ENCODE peak calls at places on chromosome 13, in seven cellular contexts. One of them, this sample, is unnamed.

GRCh38 chr13:97328222-97328790 is 105.7 kb upstream of the RAP2A start:
- DNase-seq in amygdala: no peak
- DNase-seq in activated naive CD8-positive, alpha-beta T cell treated with anti-CD3 and anti-CD28 coated beads for 36 hours: no peak
- DNase-seq in Kasumi-1: no peak
- DNase-seq in psoas muscle: no peak
- DNase-seq in pancreas: no peak
- DNase-seq in amniotic stem cell: no peak
- DNase-seq in this sample: no peak

GRCh38 chr13:40485611-40486517 is 180.6 kb downstream of the FOXO1 start:
- DNase-seq in amygdala: no peak
- DNase-seq in activated naive CD8-positive, alpha-beta T cell treated with anti-CD3 and anti-CD28 coated beads for 36 hours: peak
- DNase-seq in Kasumi-1: no peak
- DNase-seq in psoas muscle: no peak
- DNase-seq in pancreas: no peak
- DNase-seq in amniotic stem cell: no peak
- DNase-seq in this sample: peak

GRCh38 chr13:100789481-100789880 is 114.9 kb upstream of the TMTC4 start:
- DNase-seq in amygdala: peak
- DNase-seq in activated naive CD8-positive, alpha-beta T cell treated with anti-CD3 and anti-CD28 coated beads for 36 hours: no peak
- DNase-seq in Kasumi-1: no peak
- DNase-seq in psoas muscle: no peak
- DNase-seq in pancreas: no peak
- DNase-seq in amniotic stem cell: no peak
- DNase-seq in this sample: no peak

GRCh38 chr13:40175639-40176038 is 490.8 kb downstream of the FOXO1 start:
- DNase-seq in amygdala: no peak
- DNase-seq in activated naive CD8-positive, alpha-beta T cell treated with anti-CD3 and anti-CD28 coated beads for 36 hours: no peak
- DNase-seq in Kasumi-1: no peak
- DNase-seq in psoas muscle: no peak
- DNase-seq in pancreas: no peak
- DNase-seq in amniotic stem cell: no peak
- DNase-seq in this sample: no peak

GRCh38 chr13:24127116-24127631 is 33.3 kb upstream of the SPATA13 start:
- DNase-seq in amygdala: no peak
- DNase-seq in activated naive CD8-positive, alpha-beta T cell treated with anti-CD3 and anti-CD28 coated beads for 36 hours: peak
- DNase-seq in Kasumi-1: no peak
- DNase-seq in psoas muscle: no peak
- DNase-seq in pancreas: no peak
- DNase-seq in amniotic stem cell: no peak
- DNase-seq in this sample: no peak

GRCh38 chr13:51317262-51317661 is 22.2 kb upstream of the SERPINE3 start:
- DNase-seq in amygdala: no peak
- DNase-seq in activated naive CD8-positive, alpha-beta T cell treated with anti-CD3 and anti-CD28 coated beads for 36 hours: no peak
- DNase-seq in Kasumi-1: no peak
- DNase-seq in psoas muscle: no peak
- DNase-seq in pancreas: no peak
- DNase-seq in amniotic stem cell: no peak
- DNase-seq in this sample: no peak

GRCh38 chr13:65560936-65561335 is 1669.2 kb downstream of the PCDH9 start:
- DNase-seq in amygdala: no peak
- DNase-seq in activated naive CD8-positive, alpha-beta T cell treated with anti-CD3 and anti-CD28 coated beads for 36 hours: no peak
- DNase-seq in Kasumi-1: no peak
- DNase-seq in psoas muscle: no peak
- DNase-seq in pancreas: no peak
- DNase-seq in amniotic stem cell: no peak
- DNase-seq in this sample: no peak

GRCh38 chr13:36998624-36999041 is 507 bp downstream of the ALG5 start:
- DNase-seq in amygdala: peak
- DNase-seq in activated naive CD8-positive, alpha-beta T cell treated with anti-CD3 and anti-CD28 coated beads for 36 hours: peak
- DNase-seq in Kasumi-1: no peak
- DNase-seq in psoas muscle: peak
- DNase-seq in pancreas: peak
- DNase-seq in amniotic stem cell: no peak
- DNase-seq in this sample: no peak

GRCh38 chr13:34926513-34926912 is 15.6 kb upstream of the NBEA start:
- DNase-seq in amygdala: no peak
- DNase-seq in activated naive CD8-positive, alpha-beta T cell treated with anti-CD3 and anti-CD28 coated beads for 36 hours: no peak
- DNase-seq in Kasumi-1: peak
- DNase-seq in psoas muscle: no peak
- DNase-seq in pancreas: no peak
- DNase-seq in amniotic stem cell: peak
- DNase-seq in this sample: no peak

GRCh38 chr13:111267784-111268183 is 52.7 kb upstream of the TEX29 start:
- DNase-seq in amygdala: no peak
- DNase-seq in activated naive CD8-positive, alpha-beta T cell treated with anti-CD3 and anti-CD28 coated beads for 36 hours: no peak
- DNase-seq in Kasumi-1: no peak
- DNase-seq in psoas muscle: no peak
- DNase-seq in pancreas: no peak
- DNase-seq in amniotic stem cell: no peak
- DNase-seq in this sample: no peak

GRCh38 chr13:44188257-44188656 is 185.4 kb upstream of the SERP2 start:
- DNase-seq in amygdala: no peak
- DNase-seq in activated naive CD8-positive, alpha-beta T cell treated with anti-CD3 and anti-CD28 coated beads for 36 hours: no peak
- DNase-seq in Kasumi-1: no peak
- DNase-seq in psoas muscle: no peak
- DNase-seq in pancreas: no peak
- DNase-seq in amniotic stem cell: no peak
- DNase-seq in this sample: no peak

GRCh38 chr13:40809471-40809870 is 20.1 kb downstream of the SLC25A15 start:
- DNase-seq in amygdala: no peak
- DNase-seq in activated naive CD8-positive, alpha-beta T cell treated with anti-CD3 and anti-CD28 coated beads for 36 hours: no peak
- DNase-seq in Kasumi-1: no peak
- DNase-seq in psoas muscle: no peak
- DNase-seq in pancreas: no peak
- DNase-seq in amniotic stem cell: no peak
- DNase-seq in this sample: no peak

GRCh38 chr13:67408823-67409222 is 178.7 kb upstream of the PCDH9 start:
- DNase-seq in amygdala: peak
- DNase-seq in activated naive CD8-positive, alpha-beta T cell treated with anti-CD3 and anti-CD28 coated beads for 36 hours: no peak
- DNase-seq in Kasumi-1: no peak
- DNase-seq in psoas muscle: no peak
- DNase-seq in pancreas: no peak
- DNase-seq in amniotic stem cell: no peak
- DNase-seq in this sample: no peak

GRCh38 chr13:22055259-22055658 is 384.4 kb downstream of the FGF9 start:
- DNase-seq in amygdala: no peak
- DNase-seq in activated naive CD8-positive, alpha-beta T cell treated with anti-CD3 and anti-CD28 coated beads for 36 hours: no peak
- DNase-seq in Kasumi-1: no peak
- DNase-seq in psoas muscle: no peak
- DNase-seq in pancreas: no peak
- DNase-seq in amniotic stem cell: no peak
- DNase-seq in this sample: no peak

GRCh38 chr13:102940143-102940542 is 94.3 kb downstream of the ERCC5 start:
- DNase-seq in amygdala: no peak
- DNase-seq in activated naive CD8-positive, alpha-beta T cell treated with anti-CD3 and anti-CD28 coated beads for 36 hours: no peak
- DNase-seq in Kasumi-1: no peak
- DNase-seq in psoas muscle: no peak
- DNase-seq in pancreas: no peak
- DNase-seq in amniotic stem cell: no peak
- DNase-seq in this sample: no peak

GRCh38 chr13:65656740-65657329 is 1573.3 kb downstream of the PCDH9 start:
- DNase-seq in amygdala: no peak
- DNase-seq in activated naive CD8-positive, alpha-beta T cell treated with anti-CD3 and anti-CD28 coated beads for 36 hours: no peak
- DNase-seq in Kasumi-1: peak
- DNase-seq in psoas muscle: no peak
- DNase-seq in pancreas: no peak
- DNase-seq in amniotic stem cell: no peak
- DNase-seq in this sample: no peak

GRCh38 chr13:21243045-21243842 is 66.8 kb downstream of the MRPL57 start:
- DNase-seq in amygdala: no peak
- DNase-seq in activated naive CD8-positive, alpha-beta T cell treated with anti-CD3 and anti-CD28 coated beads for 36 hours: no peak
- DNase-seq in Kasumi-1: no peak
- DNase-seq in psoas muscle: no peak
- DNase-seq in pancreas: no peak
- DNase-seq in amniotic stem cell: no peak
- DNase-seq in this sample: no peak

GRCh38 chr13:73451120-73452029 is 392.6 kb downstream of the KLF5 start:
- DNase-seq in amygdala: no peak
- DNase-seq in activated naive CD8-positive, alpha-beta T cell treated with anti-CD3 and anti-CD28 coated beads for 36 hours: no peak
- DNase-seq in Kasumi-1: no peak
- DNase-seq in psoas muscle: no peak
- DNase-seq in pancreas: no peak
- DNase-seq in amniotic stem cell: no peak
- DNase-seq in this sample: no peak

GRCh38 chr13:43229506-43229905 is 206.1 kb downstream of the DNAJC15 start:
- DNase-seq in amygdala: no peak
- DNase-seq in activated naive CD8-positive, alpha-beta T cell treated with anti-CD3 and anti-CD28 coated beads for 36 hours: no peak
- DNase-seq in Kasumi-1: no peak
- DNase-seq in psoas muscle: no peak
- DNase-seq in pancreas: no peak
- DNase-seq in amniotic stem cell: no peak
- DNase-seq in this sample: no peak

GRCh38 chr13:33927315-33927714 is 109.4 kb downstream of the RFC3 start:
- DNase-seq in amygdala: no peak
- DNase-seq in activated naive CD8-positive, alpha-beta T cell treated with anti-CD3 and anti-CD28 coated beads for 36 hours: no peak
- DNase-seq in Kasumi-1: no peak
- DNase-seq in psoas muscle: no peak
- DNase-seq in pancreas: no peak
- DNase-seq in amniotic stem cell: no peak
- DNase-seq in this sample: no peak

GRCh38 chr13:27657724-27658123 is 36.0 kb downstream of the POLR1D start:
- DNase-seq in amygdala: no peak
- DNase-seq in activated naive CD8-positive, alpha-beta T cell treated with anti-CD3 and anti-CD28 coated beads for 36 hours: no peak
- DNase-seq in Kasumi-1: no peak
- DNase-seq in psoas muscle: no peak
- DNase-seq in pancreas: no peak
- DNase-seq in amniotic stem cell: no peak
- DNase-seq in this sample: no peak

GRCh38 chr13:111474136-111475002 is 153.9 kb downstream of the TEX29 start:
- DNase-seq in amygdala: peak
- DNase-seq in activated naive CD8-positive, alpha-beta T cell treated with anti-CD3 and anti-CD28 coated beads for 36 hours: no peak
- DNase-seq in Kasumi-1: peak
- DNase-seq in psoas muscle: no peak
- DNase-seq in pancreas: no peak
- DNase-seq in amniotic stem cell: peak
- DNase-seq in this sample: peak

GRCh38 chr13:97192166-97192565 is 30.0 kb upstream of the MBNL2 start:
- DNase-seq in amygdala: no peak
- DNase-seq in activated naive CD8-positive, alpha-beta T cell treated with anti-CD3 and anti-CD28 coated beads for 36 hours: no peak
- DNase-seq in Kasumi-1: no peak
- DNase-seq in psoas muscle: no peak
- DNase-seq in pancreas: no peak
- DNase-seq in amniotic stem cell: no peak
- DNase-seq in this sample: no peak

GRCh38 chr13:24133396-24133795 is 27.1 kb upstream of the SPATA13 start:
- DNase-seq in amygdala: no peak
- DNase-seq in activated naive CD8-positive, alpha-beta T cell treated with anti-CD3 and anti-CD28 coated beads for 36 hours: no peak
- DNase-seq in Kasumi-1: no peak
- DNase-seq in psoas muscle: no peak
- DNase-seq in pancreas: no peak
- DNase-seq in amniotic stem cell: no peak
- DNase-seq in this sample: no peak

GRCh38 chr13:62185631-62186256 is 770.1 kb upstream of the PCDH20 start:
- DNase-seq in amygdala: no peak
- DNase-seq in activated naive CD8-positive, alpha-beta T cell treated with anti-CD3 and anti-CD28 coated beads for 36 hours: no peak
- DNase-seq in Kasumi-1: no peak
- DNase-seq in psoas muscle: no peak
- DNase-seq in pancreas: no peak
- DNase-seq in amniotic stem cell: no peak
- DNase-seq in this sample: no peak

GRCh38 chr13:39892731-39893293 is 237.3 kb downstream of the COG6 start:
- DNase-seq in amygdala: no peak
- DNase-seq in activated naive CD8-positive, alpha-beta T cell treated with anti-CD3 and anti-CD28 coated beads for 36 hours: peak
- DNase-seq in Kasumi-1: peak
- DNase-seq in psoas muscle: no peak
- DNase-seq in pancreas: no peak
- DNase-seq in amniotic stem cell: no peak
- DNase-seq in this sample: no peak

GRCh38 chr13:76837811-76838210 is 48.4 kb downstream of the KCTD12 start:
- DNase-seq in amygdala: no peak
- DNase-seq in activated naive CD8-positive, alpha-beta T cell treated with anti-CD3 and anti-CD28 coated beads for 36 hours: no peak
- DNase-seq in Kasumi-1: no peak
- DNase-seq in psoas muscle: no peak
- DNase-seq in pancreas: no peak
- DNase-seq in amniotic stem cell: no peak
- DNase-seq in this sample: no peak

GRCh38 chr13:65540064-65540635 is 1690.0 kb downstream of the PCDH9 start:
- DNase-seq in amygdala: no peak
- DNase-seq in activated naive CD8-positive, alpha-beta T cell treated with anti-CD3 and anti-CD28 coated beads for 36 hours: no peak
- DNase-seq in Kasumi-1: no peak
- DNase-seq in psoas muscle: no peak
- DNase-seq in pancreas: no peak
- DNase-seq in amniotic stem cell: peak
- DNase-seq in this sample: no peak

GRCh38 chr13:62371737-62372136 is 956.1 kb upstream of the PCDH20 start:
- DNase-seq in amygdala: no peak
- DNase-seq in activated naive CD8-positive, alpha-beta T cell treated with anti-CD3 and anti-CD28 coated beads for 36 hours: no peak
- DNase-seq in Kasumi-1: no peak
- DNase-seq in psoas muscle: no peak
- DNase-seq in pancreas: no peak
- DNase-seq in amniotic stem cell: no peak
- DNase-seq in this sample: no peak

GRCh38 chr13:51557875-51558604 is 26.2 kb upstream of the WDFY2 start:
- DNase-seq in amygdala: peak
- DNase-seq in activated naive CD8-positive, alpha-beta T cell treated with anti-CD3 and anti-CD28 coated beads for 36 hours: no peak
- DNase-seq in Kasumi-1: no peak
- DNase-seq in psoas muscle: no peak
- DNase-seq in pancreas: no peak
- DNase-seq in amniotic stem cell: peak
- DNase-seq in this sample: no peak

GRCh38 chr13:74251778-74252519 is 117.7 kb upstream of the KLF12 start:
- DNase-seq in amygdala: no peak
- DNase-seq in activated naive CD8-positive, alpha-beta T cell treated with anti-CD3 and anti-CD28 coated beads for 36 hours: no peak
- DNase-seq in Kasumi-1: no peak
- DNase-seq in psoas muscle: no peak
- DNase-seq in pancreas: no peak
- DNase-seq in amniotic stem cell: no peak
- DNase-seq in this sample: no peak

This sample was measured in CD4-positive, CD25-positive, alpha-beta regulatory T cell.